ENCODE peak calls at places on chromosomes 6 and 20, in six cellular contexts. One of them, this sample, is unnamed.

GRCh38 chr6:124688369-124688768 is 273.9 kb upstream of the RNF217 start:
- DNase-seq in body of pancreas: no peak
- DNase-seq in kidney: no peak
- DNase-seq in transverse colon: no peak
- DNase-seq in IMR-90: peak; percentile 0
- DNase-seq in psoas muscle: no peak
- DNase-seq in this sample: no peak

GRCh38 chr6:73699656-73700055 is 3.7 kb downstream of the CD109 start:
- DNase-seq in kidney: no peak
- DNase-seq in body of pancreas: no peak
- DNase-seq in transverse colon: no peak
- DNase-seq in psoas muscle: no peak
- DNase-seq in IMR-90: no peak
- DNase-seq in this sample: no peak

GRCh38 chr6:49849121-49849907 is 17.0 kb downstream of the CRISP1 start:
- DNase-seq in psoas muscle: no peak
- DNase-seq in kidney: no peak
- DNase-seq in transverse colon: no peak
- DNase-seq in IMR-90: peak; percentile 55
- DNase-seq in body of pancreas: peak; percentile 18
- DNase-seq in this sample: no peak

GRCh38 chr20:36848078-36848660 is 27.8 kb upstream of the TLDC2 start:
- DNase-seq in psoas muscle: peak; percentile 75
- DNase-seq in body of pancreas: no peak
- DNase-seq in transverse colon: no peak
- DNase-seq in IMR-90: peak; percentile 97
- DNase-seq in kidney: peak; percentile 83
- DNase-seq in this sample: peak; percentile 98

GRCh38 chr6:89829591-89830384 is at the start of gene CASP8AP2:
- DNase-seq in body of pancreas: peak; percentile 98
- DNase-seq in kidney: peak; percentile 97
- DNase-seq in IMR-90: peak; percentile 98
- DNase-seq in psoas muscle: peak; percentile 95
- DNase-seq in transverse colon: peak; percentile 97
- DNase-seq in this sample: peak; percentile 99

GRCh38 chr6:21438237-21438985 is 155.1 kb upstream of the SOX4 start:
- DNase-seq in body of pancreas: no peak
- DNase-seq in psoas muscle: no peak
- DNase-seq in transverse colon: no peak
- DNase-seq in IMR-90: no peak
- DNase-seq in kidney: peak; percentile 13
- DNase-seq in this sample: no peak

GRCh38 chr6:39568896-39569295 is 156.3 kb downstream of the KIF6 start:
- DNase-seq in kidney: no peak
- DNase-seq in body of pancreas: no peak
- DNase-seq in IMR-90: peak; percentile 33
- DNase-seq in transverse colon: no peak
- DNase-seq in psoas muscle: no peak
- DNase-seq in this sample: no peak

GRCh38 chr6:104604643-104605042 is 255.1 kb downstream of the HACE1 start:
- DNase-seq in IMR-90: no peak
- DNase-seq in transverse colon: no peak
- DNase-seq in body of pancreas: no peak
- DNase-seq in psoas muscle: no peak
- DNase-seq in kidney: no peak
- DNase-seq in this sample: no peak

GRCh38 chr6:167341665-167342655 is 17.1 kb downstream of the TTLL2 start:
- DNase-seq in kidney: no peak
- DNase-seq in psoas muscle: no peak
- DNase-seq in body of pancreas: no peak
- DNase-seq in IMR-90: no peak
- DNase-seq in transverse colon: no peak
- DNase-seq in this sample: peak; percentile 26

GRCh38 chr20:14732996-14733395 is 395.6 kb upstream of the FLRT3 start:
- DNase-seq in IMR-90: no peak
- DNase-seq in transverse colon: no peak
- DNase-seq in psoas muscle: no peak
- DNase-seq in body of pancreas: no peak
- DNase-seq in kidney: no peak
- DNase-seq in this sample: no peak

GRCh38 chr6:23692184-23692583 is 433.8 kb upstream of the NRSN1 start:
- DNase-seq in IMR-90: no peak
- DNase-seq in kidney: no peak
- DNase-seq in transverse colon: no peak
- DNase-seq in psoas muscle: no peak
- DNase-seq in body of pancreas: no peak
- DNase-seq in this sample: no peak

GRCh38 chr20:25294459-25295385 is 46.8 kb downstream of the PYGB start:
- DNase-seq in IMR-90: peak; percentile 52
- DNase-seq in body of pancreas: peak; percentile 33
- DNase-seq in kidney: no peak
- DNase-seq in psoas muscle: peak; percentile 72
- DNase-seq in transverse colon: peak; percentile 52
- DNase-seq in this sample: peak; percentile 94

GRCh38 chr6:56514395-56514794 is 128.3 kb downstream of the DST start:
- DNase-seq in psoas muscle: no peak
- DNase-seq in transverse colon: no peak
- DNase-seq in body of pancreas: no peak
- DNase-seq in IMR-90: peak; percentile 23
- DNase-seq in kidney: no peak
- DNase-seq in this sample: no peak

GRCh38 chr6:42339991-42340401 is 111.7 kb downstream of the TRERF1 start:
- DNase-seq in IMR-90: peak; percentile 24
- DNase-seq in kidney: no peak
- DNase-seq in transverse colon: no peak
- DNase-seq in body of pancreas: no peak
- DNase-seq in psoas muscle: no peak
- DNase-seq in this sample: no peak

GRCh38 chr20:45406260-45407066 is 1.6 kb upstream of the DBNDD2 start:
- DNase-seq in kidney: peak; percentile 88
- DNase-seq in IMR-90: no peak
- DNase-seq in transverse colon: peak; percentile 84
- DNase-seq in psoas muscle: peak; percentile 90
- DNase-seq in body of pancreas: peak; percentile 70
- DNase-seq in this sample: peak; percentile 96

GRCh38 chr6:133761706-133762105 is 127.2 kb upstream of the TCF21 start:
- DNase-seq in psoas muscle: no peak
- DNase-seq in body of pancreas: no peak
- DNase-seq in kidney: no peak
- DNase-seq in IMR-90: peak; percentile 81
- DNase-seq in transverse colon: no peak
- DNase-seq in this sample: peak; percentile 45

DNA sequence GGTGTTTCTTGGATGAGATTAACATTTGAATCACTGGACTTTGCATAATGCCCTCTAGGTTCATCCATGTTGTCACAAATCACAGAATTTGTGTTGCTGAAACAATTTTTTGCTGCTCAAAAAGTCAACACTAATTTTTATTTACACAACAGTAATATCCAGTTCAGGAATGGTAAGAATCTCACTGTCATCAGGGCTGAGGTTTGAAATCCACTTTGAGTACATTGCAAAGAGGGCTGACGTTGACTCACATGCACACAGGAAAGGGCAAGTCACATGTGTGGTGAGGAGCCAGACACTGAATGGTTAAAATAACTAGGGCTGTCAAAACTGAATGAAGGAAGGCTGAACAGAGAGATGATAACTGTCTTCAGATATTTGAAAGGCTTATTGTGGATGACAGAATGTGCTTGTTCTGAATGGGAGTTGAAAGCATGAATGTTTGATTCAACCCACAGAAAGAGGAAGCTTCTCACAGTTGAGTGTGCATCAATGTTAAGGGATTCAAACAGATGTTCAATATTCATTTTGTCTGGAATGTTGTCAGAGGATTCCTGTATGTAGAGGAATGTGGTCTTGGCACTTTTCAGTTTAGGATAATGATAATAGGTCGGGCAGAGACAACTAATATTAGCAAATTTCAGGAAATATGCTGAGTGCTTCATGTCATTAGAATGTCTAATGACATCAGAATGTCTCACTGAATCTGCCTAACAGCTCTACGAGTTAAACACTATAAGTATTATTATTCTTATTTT is 3.6 kb upstream of the ADGRG6 start:
- DNase-seq in body of pancreas: no peak
- DNase-seq in psoas muscle: no peak
- DNase-seq in kidney: no peak
- DNase-seq in transverse colon: no peak
- DNase-seq in IMR-90: peak; percentile 85
- DNase-seq in this sample: peak; percentile 84
- H3K27ac ChIP-seq in body of pancreas: no peak overlapping the region
- H3K27ac ChIP-seq in psoas muscle: no peak overlapping the region
- H3K27ac ChIP-seq in kidney: no peak overlapping the region
- H3K27ac ChIP-seq in transverse colon: no peak overlapping the region
- H3K27ac ChIP-seq in IMR-90: peak overlapping the region; percentile 35
- H3K27ac ChIP-seq in this sample: peak overlapping the region; percentile 8

DNA sequence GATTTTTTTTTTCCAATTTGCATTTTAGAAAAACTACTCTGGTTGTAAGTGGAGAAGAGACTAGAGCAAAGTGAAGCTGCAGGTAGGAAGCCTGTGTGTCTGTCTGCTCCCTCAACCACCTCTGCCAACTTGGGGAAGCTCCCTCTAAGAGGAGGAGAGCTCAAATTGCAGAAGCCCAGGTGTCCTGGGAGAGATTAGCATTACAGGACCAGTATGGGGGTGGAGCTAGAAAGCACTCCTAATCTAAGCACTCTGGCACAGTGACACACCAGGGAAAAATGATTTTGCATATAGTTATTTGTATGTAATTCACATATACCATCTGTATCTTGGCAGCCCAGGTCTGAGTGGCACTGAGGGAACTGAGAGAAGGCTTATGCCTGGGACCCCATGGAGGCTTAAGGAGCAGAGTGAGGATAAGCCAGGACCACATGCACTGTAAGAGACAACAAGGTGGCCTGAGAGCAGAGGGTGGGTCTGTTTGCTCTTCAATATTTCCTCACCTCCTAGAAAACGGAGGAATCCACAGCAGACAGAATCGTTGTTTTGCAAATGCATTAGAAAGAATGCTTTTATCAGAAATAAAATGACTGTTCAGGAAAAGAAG is 13.6 kb downstream of the GSTA2 start:
- DNase-seq in psoas muscle: no peak
- DNase-seq in IMR-90: no peak
- DNase-seq in transverse colon: no peak
- DNase-seq in body of pancreas: no peak
- DNase-seq in kidney: no peak
- DNase-seq in this sample: no peak
- H3K4me1 ChIP-seq in psoas muscle: no peaks in the 10 kb centered on the region
- H3K4me1 ChIP-seq in IMR-90: peaks cover 2% of the 10 kb centered on the region
- H3K4me1 ChIP-seq in transverse colon: no peaks in the 10 kb centered on the region
- H3K4me1 ChIP-seq in body of pancreas: peaks cover 51% of the 10 kb centered on the region
- H3K4me1 ChIP-seq in kidney: no peaks in the 10 kb centered on the region
- H3K4me1 ChIP-seq in this sample: peaks cover 14% of the 10 kb centered on the region

GRCh38 chr6:157281570-157281969 is 41.7 kb downstream of the TMEM242 start:
- DNase-seq in psoas muscle: no peak
- DNase-seq in IMR-90: no peak
- DNase-seq in transverse colon: peak; percentile 60
- DNase-seq in kidney: peak; percentile 78
- DNase-seq in body of pancreas: peak; percentile 46
- DNase-seq in this sample: peak; percentile 46
- TF ChIP-seq CTCF in psoas muscle: no peak
- TF ChIP-seq CTCF in IMR-90: peak; percentile 9
- TF ChIP-seq CTCF in transverse colon: peak; percentile 67
- TF ChIP-seq CTCF in kidney: peak; percentile 6
- TF ChIP-seq CTCF in body of pancreas: peak; percentile 27
- TF ChIP-seq CTCF in this sample: peak; percentile 39

GRCh38 chr6:106082735-106083398 is 3.3 kb upstream of the PRDM1 start:
- DNase-seq in psoas muscle: no peak
- DNase-seq in kidney: no peak
- DNase-seq in body of pancreas: no peak
- DNase-seq in IMR-90: peak; percentile 94
- DNase-seq in transverse colon: no peak
- DNase-seq in this sample: peak; percentile 66
- H3K27ac ChIP-seq in psoas muscle: no peak overlapping the region
- H3K27ac ChIP-seq in kidney: no peak overlapping the region
- H3K27ac ChIP-seq in body of pancreas: no peak overlapping the region
- H3K27ac ChIP-seq in IMR-90: peak overlapping the region; percentile 73
- H3K27ac ChIP-seq in transverse colon: no peak overlapping the region
- H3K27ac ChIP-seq in this sample: peak overlapping the region; percentile 86

GRCh38 chr20:24157213-24157612 is 168.6 kb upstream of the GGTLC1 start:
- DNase-seq in IMR-90: no peak
- DNase-seq in psoas muscle: no peak
- DNase-seq in transverse colon: no peak
- DNase-seq in kidney: no peak
- DNase-seq in body of pancreas: no peak
- DNase-seq in this sample: no peak
- H3K4me1 ChIP-seq in IMR-90: no peaks in the 10 kb centered on the region
- H3K4me1 ChIP-seq in psoas muscle: no peaks in the 10 kb centered on the region
- H3K4me1 ChIP-seq in transverse colon: no peaks in the 10 kb centered on the region
- H3K4me1 ChIP-seq in kidney: no peaks in the 10 kb centered on the region
- H3K4me1 ChIP-seq in body of pancreas: no peaks in the 10 kb centered on the region
- H3K4me1 ChIP-seq in this sample: peaks cover 9% of the 10 kb centered on the region

DNA sequence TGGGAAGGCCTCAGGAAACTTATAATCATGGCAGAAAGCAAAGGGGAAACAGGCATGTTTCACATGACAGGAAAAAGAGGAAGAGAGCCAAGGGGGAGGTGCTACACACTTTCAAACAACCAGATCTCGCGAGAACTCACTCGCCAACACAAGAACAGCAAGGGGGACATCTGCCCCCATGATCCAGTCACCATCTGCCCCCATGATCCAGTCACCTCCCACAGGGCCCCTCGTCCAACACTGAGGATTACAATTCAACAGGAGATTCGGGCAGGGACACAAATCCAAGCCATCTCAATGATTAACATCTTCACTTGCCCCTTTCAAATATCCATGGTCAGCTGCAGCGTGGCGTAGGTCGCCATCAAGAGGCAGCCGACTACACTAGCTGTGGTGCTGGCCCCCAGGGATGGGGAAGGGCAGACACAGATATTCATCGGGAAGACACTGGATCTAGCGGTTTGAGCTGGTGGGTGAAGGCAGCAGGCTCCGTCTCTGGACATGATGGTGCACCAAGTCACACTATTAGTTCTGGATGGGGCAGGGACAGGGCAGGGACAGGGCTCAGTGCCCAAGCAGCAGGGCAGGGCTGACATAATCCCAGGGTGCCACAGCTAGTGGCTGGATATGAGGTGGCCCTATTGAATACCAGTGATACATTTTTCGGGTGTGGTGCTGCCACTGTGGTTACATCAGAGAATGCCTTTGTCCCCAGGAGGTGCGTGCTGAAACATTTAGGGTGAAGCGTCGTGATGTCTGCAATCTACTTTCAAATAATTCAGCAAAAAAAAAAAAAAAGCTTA is 31.6 kb downstream of the TUBB2B start:
- DNase-seq in IMR-90: no peak
- DNase-seq in transverse colon: no peak
- DNase-seq in body of pancreas: no peak
- DNase-seq in kidney: no peak
- DNase-seq in psoas muscle: no peak
- DNase-seq in this sample: no peak
- TF ChIP-seq CTCF in IMR-90: no peak
- TF ChIP-seq CTCF in transverse colon: no peak
- TF ChIP-seq CTCF in body of pancreas: no peak
- TF ChIP-seq CTCF in kidney: no peak
- TF ChIP-seq CTCF in psoas muscle: peak; percentile 13
- TF ChIP-seq CTCF in this sample: no peak

GRCh38 chr6:50977796-50978195 is 159.1 kb downstream of the TFAP2B start:
- DNase-seq in kidney: no peak
- DNase-seq in transverse colon: no peak
- DNase-seq in body of pancreas: no peak
- DNase-seq in psoas muscle: no peak
- DNase-seq in IMR-90: no peak
- DNase-seq in this sample: no peak
- H3K27ac ChIP-seq in kidney: peak overlapping the region; percentile 71
- H3K27ac ChIP-seq in transverse colon: no peak overlapping the region
- H3K27ac ChIP-seq in body of pancreas: no peak overlapping the region
- H3K27ac ChIP-seq in psoas muscle: no peak overlapping the region
- H3K27ac ChIP-seq in IMR-90: no peak overlapping the region
- H3K27ac ChIP-seq in this sample: no peak overlapping the region

GRCh38 chr20:56581701-56582100 is 47.4 kb upstream of the TFAP2C start:
- DNase-seq in transverse colon: no peak
- DNase-seq in kidney: no peak
- DNase-seq in psoas muscle: no peak
- DNase-seq in IMR-90: no peak
- DNase-seq in body of pancreas: no peak
- DNase-seq in this sample: no peak
- H3K4me1 ChIP-seq in transverse colon: no peaks in the 10 kb centered on the region
- H3K4me1 ChIP-seq in kidney: no peaks in the 10 kb centered on the region
- H3K4me1 ChIP-seq in psoas muscle: no peaks in the 10 kb centered on the region
- H3K4me1 ChIP-seq in IMR-90: no peaks in the 10 kb centered on the region
- H3K4me1 ChIP-seq in body of pancreas: no peaks in the 10 kb centered on the region
- H3K4me1 ChIP-seq in this sample: no peaks in the 10 kb centered on the region

This sample was measured in osteoblast.